ENCODE peak calls at places on chromosomes 13 and 19, in four cellular contexts. I, N, E and U are unnamed samples.

GRCh38 chr19:1490311-1491113 is at the start of gene PCSK4:
- DNase-seq in N (peak; percentile 96), E (peak; percentile 99), I (peak; percentile 99), U (peak; percentile 98)

GRCh38 chr19:16576690-16577530 is 4.7 kb upstream of the SLC35E1 start:
- DNase-seq in E (no peak), N (no peak), I (no peak), U (no peak)

GRCh38 chr13:112247471-112248405 is 128.4 kb upstream of the SPACA7 start:
- DNase-seq in I (no peak), E (no peak), N (no peak), U (no peak)

GRCh38 chr19:42065051-42065450 is 5.0 kb downstream of the GRIK5 start:
- DNase-seq in N (no peak), I (no peak), E (no peak), U (no peak)

GRCh38 chr19:19443902-19444693 is 38.6 kb downstream of the GATAD2A start:
- DNase-seq in N (no peak), I (no peak), E (no peak), U (no peak)

GRCh38 chr13:40317980-40318327 is 348.5 kb downstream of the FOXO1 start:
- DNase-seq in N (no peak), I (no peak), E (no peak), U (no peak)

GRCh38 chr19:1592755-1593628 is at the start of gene MBD3:
- DNase-seq in I (peak; percentile 90), N (peak; percentile 85), E (peak; percentile 99), U (peak; percentile 97)

GRCh38 chr19:54436031-54436523 is 12.9 kb upstream of the LENG8 start:
- DNase-seq in E (peak; percentile 60), N (no peak), I (no peak), U (no peak)

GRCh38 chr19:33324628-33325027 is 22.3 kb upstream of the CEBPA start:
- DNase-seq in N (no peak), E (no peak), I (no peak), U (no peak)

GRCh38 chr13:35630551-35631275 is 154.2 kb upstream of the MAB21L1 start:
- DNase-seq in N (peak; percentile 54), E (peak; percentile 83), I (peak; percentile 57), U (peak; percentile 45)

GRCh38 chr13:110777251-110777820 is 63.8 kb downstream of the ING1 start:
- DNase-seq in N (peak; percentile 11), E (no peak), I (no peak), U (no peak)

GRCh38 chr13:45205124-45205523 is 4.3 kb upstream of the KCTD4 start:
- DNase-seq in E (no peak), N (no peak), I (no peak), U (no peak)

GRCh38 chr13:71577127-71577526 is 289.9 kb downstream of the DACH1 start:
- DNase-seq in I (peak; percentile 24), N (peak; percentile 74), E (no peak), U (no peak)

GRCh38 chr13:112783946-112784500 is 94.2 kb downstream of the ATP11A start:
- DNase-seq in E (no peak), N (no peak), I (no peak), U (no peak)

GRCh38 chr13:49587311-49587847 is 2.0 kb upstream of the RCBTB1 start:
- DNase-seq in I (no peak), E (no peak), N (peak; percentile 47), U (no peak)

GRCh38 chr13:49580980-49581680 is 4.2 kb downstream of the RCBTB1 start:
- DNase-seq in E (no peak), N (no peak), I (no peak), U (no peak)

GRCh38 chr13:49584771-49585182 is 581 bp downstream of the RCBTB1 start:
- DNase-seq in E (peak; percentile 26), I (peak; percentile 22), N (peak; percentile 14), U (no peak)

GRCh38 chr13:49586717-49587116 is 1.4 kb upstream of the RCBTB1 start:
- DNase-seq in E (no peak), I (no peak), N (no peak), U (no peak)

DNA sequence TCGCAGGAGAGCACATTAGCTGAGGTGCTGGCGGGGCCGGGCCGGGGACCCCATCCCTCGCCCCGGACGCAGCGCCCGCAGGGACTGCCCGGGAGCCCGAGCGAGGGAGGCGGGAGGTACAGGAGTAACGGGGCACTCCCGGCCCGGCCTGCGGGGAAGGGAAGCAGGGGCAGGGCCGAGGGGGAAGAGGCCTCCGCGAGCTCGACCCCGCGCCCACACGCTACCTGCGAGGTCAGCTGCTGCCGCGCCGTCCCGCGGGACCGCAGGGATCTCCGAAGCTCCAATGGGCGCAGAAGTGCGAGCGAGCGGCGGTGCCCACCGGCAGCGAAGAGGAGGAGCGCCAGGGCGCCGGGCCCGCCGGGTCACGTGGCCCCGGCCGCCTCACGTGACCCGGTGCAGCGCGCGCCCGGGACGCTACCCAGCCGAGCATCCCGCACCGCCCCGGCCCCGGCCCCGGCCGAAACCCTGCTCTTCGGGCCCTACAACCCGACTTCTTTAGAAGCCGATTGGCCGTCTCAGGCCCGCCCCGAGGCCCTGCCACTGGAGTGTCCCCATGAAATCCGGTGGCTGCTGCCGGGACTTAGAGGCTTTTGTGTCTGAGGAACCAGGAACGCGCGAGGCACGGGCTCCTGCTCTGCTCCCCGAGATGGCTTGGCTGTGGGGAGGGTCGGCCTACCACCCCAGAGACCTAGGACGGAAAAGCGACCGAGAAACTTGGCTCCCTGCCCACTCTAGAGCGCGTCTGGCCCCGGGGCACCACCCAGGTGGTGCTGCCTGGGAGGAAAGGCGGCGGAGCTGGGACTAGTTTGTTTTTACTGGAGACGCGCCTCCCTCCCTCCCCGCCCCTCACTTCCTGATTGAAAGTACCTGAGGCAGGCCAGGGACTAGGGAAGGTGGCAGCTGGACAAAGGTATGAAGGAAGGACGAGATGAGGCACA is at the start of gene RCBTB1:
- DNase-seq in I (peak; percentile 53), N (peak; percentile 63), E (peak; percentile 91), U (peak; percentile 84)
- TF ChIP-seq CTCF in I (no peak), N (no peak), E (no peak), U (no peak)

GRCh38 chr19:45600340-45600885 is 1.6 kb downstream of the GPR4 start:
- DNase-seq in I (no peak), E (no peak), N (no peak), U (no peak)

GRCh38 chr19:45598267-45599011 is 3.6 kb downstream of the GPR4 start:
- DNase-seq in I (no peak), E (no peak), N (no peak), U (no peak)

GRCh38 chr19:45595814-45596213 is 6.2 kb downstream of the GPR4 start:
- DNase-seq in N (no peak), E (no peak), I (no peak), U (no peak)

GRCh38 chr19:45599286-45599685 is 2.7 kb downstream of the GPR4 start:
- DNase-seq in N (no peak), E (peak; percentile 34), I (no peak), U (peak; percentile 35)

DNA sequence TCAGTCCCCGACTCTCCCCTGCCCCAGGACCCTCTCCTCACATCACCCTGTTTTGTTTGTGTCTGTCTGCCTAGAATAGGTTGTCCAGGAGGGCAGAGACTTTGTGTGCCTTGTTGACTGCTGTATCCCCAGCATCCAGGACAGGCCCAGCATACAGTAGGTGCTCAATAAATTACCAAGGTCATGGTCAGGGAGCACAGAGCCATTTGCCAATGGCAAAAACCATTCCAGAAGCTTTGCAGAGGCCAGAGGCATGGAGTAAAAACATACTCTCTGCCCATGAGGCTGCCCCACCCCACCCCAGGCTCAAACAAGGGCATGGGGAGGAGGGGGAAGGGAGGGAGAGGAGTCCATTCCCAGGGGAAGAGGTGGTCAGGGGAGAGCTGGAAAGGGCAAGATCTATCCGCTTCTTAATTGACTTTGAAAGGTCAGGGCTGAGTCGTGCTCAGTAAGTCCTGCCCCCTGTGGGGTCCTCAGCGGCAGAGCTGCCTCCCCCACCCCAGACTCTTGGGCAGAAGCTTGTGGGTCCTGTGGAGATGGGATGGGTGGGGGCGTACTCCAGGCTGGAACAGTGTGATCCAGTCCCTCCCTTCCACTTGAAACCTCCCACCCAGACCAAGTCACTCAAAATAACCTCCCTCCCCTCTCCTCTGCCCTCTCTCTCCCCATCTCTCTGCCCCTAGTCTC is 4.4 kb downstream of the GPR4 start:
- DNase-seq in E (no peak), N (no peak), I (no peak), U (no peak)
- H3K4me3 ChIP-seq in E (no peak overlapping the region), N (peak overlapping the region; percentile 42), I (no peak overlapping the region), U (peak overlapping the region; percentile 15)

GRCh38 chr19:10769533-10770491 is 51.9 kb downstream of the DNM2 start:
- DNase-seq in E (peak; percentile 50), I (no peak), N (no peak), U (peak; percentile 51)
- TF ChIP-seq CTCF in E (peak; percentile 24), I (peak; percentile 19), N (peak; percentile 33), U (peak; percentile 62)

DNA sequence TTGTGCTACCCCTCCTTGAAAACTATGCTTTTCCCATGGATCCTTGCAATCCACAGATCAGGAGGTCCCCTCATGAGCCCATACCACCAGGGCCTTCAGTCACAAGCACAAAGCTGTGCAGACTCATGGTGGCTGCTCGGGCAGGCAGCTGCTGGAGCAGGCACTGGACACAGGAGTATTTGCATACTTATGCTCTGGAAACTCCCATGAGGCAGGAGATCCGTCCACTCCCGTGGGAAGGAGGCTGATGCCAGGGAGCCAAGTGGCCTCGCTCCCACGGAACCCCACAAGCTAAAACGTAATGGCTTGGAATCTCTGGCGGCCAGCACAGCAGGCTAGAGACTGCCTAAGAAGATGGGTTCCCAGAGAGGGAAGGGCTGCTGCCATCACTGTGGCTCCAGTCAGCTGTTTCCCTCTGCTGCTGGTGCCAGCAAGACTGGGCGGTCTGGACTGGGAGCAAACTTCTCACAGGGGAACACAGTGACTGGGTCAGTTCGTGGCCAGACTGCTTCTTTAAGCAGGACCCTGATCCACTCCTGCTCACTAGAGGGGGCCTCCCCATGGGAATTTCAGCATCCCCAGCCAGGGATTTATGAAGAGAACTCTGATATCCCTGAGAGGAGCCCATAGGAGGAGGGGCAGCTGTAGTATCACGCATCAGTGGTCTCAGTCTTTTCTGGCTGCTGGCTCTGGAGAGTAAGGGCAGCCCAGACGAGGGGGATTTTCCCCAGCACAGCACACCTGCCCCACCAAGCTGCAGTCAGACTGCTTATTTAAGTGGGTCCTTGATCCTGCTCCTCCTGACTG is 370.3 kb upstream of the ATXN8OS start:
- DNase-seq in E (no peak), N (no peak), I (no peak), U (peak; percentile 51)
- H3K4me3 ChIP-seq in E (no peak overlapping the region), N (no peak overlapping the region), I (no peak overlapping the region), U (no peak overlapping the region)

DNA sequence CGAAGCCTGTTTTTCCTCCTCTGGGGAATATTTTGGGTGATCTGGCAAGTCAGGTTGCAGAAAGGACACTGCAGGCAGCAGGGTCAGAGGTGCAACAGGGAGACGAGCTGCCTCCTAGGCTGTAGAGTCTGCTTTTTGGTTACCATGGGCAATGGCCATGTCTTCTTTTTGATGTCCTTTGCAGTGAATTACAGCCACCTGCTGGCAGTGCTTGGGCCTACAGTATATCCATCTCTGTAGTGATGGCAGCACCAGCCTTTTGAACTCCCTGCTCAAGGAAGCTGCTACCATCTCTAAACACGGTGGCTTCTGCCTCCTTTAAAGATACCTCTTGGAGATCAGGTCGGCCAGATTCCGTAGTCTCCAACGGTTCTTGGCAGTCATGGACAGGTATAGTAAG is 73.9 kb downstream of the WTIP start:
- DNase-seq in N (no peak), I (no peak), E (peak; percentile 33), U (no peak)
- TF ChIP-seq CTCF in N (peak; percentile 13), I (peak; percentile 25), E (peak; percentile 39), U (peak; percentile 44)